ENCODE peak calls at places on chromosomes 7 and 10, in eight cellular contexts. One of them, this sample, is unnamed.

GRCh38 chr10:74799840-74800239 is 26.6 kb upstream of the KAT6B start:
- DNase-seq in progenitor cell of endocrine pancreas: no peak
- DNase-seq in NB4: peak
- DNase-seq in astrocyte: peak
- DNase-seq in cardiac fibroblast: peak
- DNase-seq in glutamatergic neuron: no peak
- DNase-seq in left ventricle myocardium inferior: no peak
- DNase-seq in OCI-LY7: no peak
- DNase-seq in this sample: no peak

GRCh38 chr7:13197501-13197900 is 510.1 kb downstream of the ARL4A start:
- DNase-seq in glutamatergic neuron: no peak
- DNase-seq in cardiac fibroblast: peak
- DNase-seq in OCI-LY7: no peak
- DNase-seq in astrocyte: peak
- DNase-seq in left ventricle myocardium inferior: no peak
- DNase-seq in progenitor cell of endocrine pancreas: no peak
- DNase-seq in NB4: no peak
- DNase-seq in this sample: no peak

GRCh38 chr7:112566392-112567324 is 85.9 kb downstream of the LSMEM1 start:
- DNase-seq in left ventricle myocardium inferior: no peak
- DNase-seq in progenitor cell of endocrine pancreas: no peak
- DNase-seq in NB4: no peak
- DNase-seq in astrocyte: no peak
- DNase-seq in OCI-LY7: no peak
- DNase-seq in glutamatergic neuron: no peak
- DNase-seq in cardiac fibroblast: no peak
- DNase-seq in this sample: no peak

GRCh38 chr10:11901454-11902431 is 78.6 kb downstream of the PROSER2 start:
- DNase-seq in progenitor cell of endocrine pancreas: no peak
- DNase-seq in glutamatergic neuron: no peak
- DNase-seq in left ventricle myocardium inferior: no peak
- DNase-seq in NB4: peak
- DNase-seq in astrocyte: no peak
- DNase-seq in OCI-LY7: no peak
- DNase-seq in cardiac fibroblast: peak
- DNase-seq in this sample: no peak

GRCh38 chr10:101467286-101467770 is 113.4 kb downstream of the BTRC start:
- DNase-seq in cardiac fibroblast: peak
- DNase-seq in OCI-LY7: peak
- DNase-seq in glutamatergic neuron: no peak
- DNase-seq in progenitor cell of endocrine pancreas: no peak
- DNase-seq in NB4: peak
- DNase-seq in left ventricle myocardium inferior: no peak
- DNase-seq in astrocyte: peak
- DNase-seq in this sample: no peak

GRCh38 chr7:4000139-4000538 is 682.0 kb upstream of the FOXK1 start:
- DNase-seq in NB4: no peak
- DNase-seq in left ventricle myocardium inferior: no peak
- DNase-seq in progenitor cell of endocrine pancreas: no peak
- DNase-seq in OCI-LY7: no peak
- DNase-seq in cardiac fibroblast: no peak
- DNase-seq in astrocyte: no peak
- DNase-seq in glutamatergic neuron: no peak
- DNase-seq in this sample: no peak

GRCh38 chr10:12579954-12580858 is 230.9 kb downstream of the CAMK1D start:
- DNase-seq in OCI-LY7: no peak
- DNase-seq in progenitor cell of endocrine pancreas: no peak
- DNase-seq in NB4: no peak
- DNase-seq in astrocyte: peak
- DNase-seq in glutamatergic neuron: no peak
- DNase-seq in cardiac fibroblast: peak
- DNase-seq in left ventricle myocardium inferior: no peak
- DNase-seq in this sample: no peak

GRCh38 chr7:73706122-73707044 is 13.1 kb downstream of the STX1A start:
- DNase-seq in astrocyte: peak
- DNase-seq in progenitor cell of endocrine pancreas: no peak
- DNase-seq in left ventricle myocardium inferior: no peak
- DNase-seq in NB4: no peak
- DNase-seq in cardiac fibroblast: peak
- DNase-seq in glutamatergic neuron: no peak
- DNase-seq in OCI-LY7: no peak
- DNase-seq in this sample: no peak

GRCh38 chr10:71404510-71405295 is 8.0 kb downstream of the CDH23 start:
- DNase-seq in OCI-LY7: no peak
- DNase-seq in progenitor cell of endocrine pancreas: no peak
- DNase-seq in left ventricle myocardium inferior: no peak
- DNase-seq in NB4: no peak
- DNase-seq in astrocyte: no peak
- DNase-seq in glutamatergic neuron: no peak
- DNase-seq in cardiac fibroblast: no peak
- DNase-seq in this sample: no peak

GRCh38 chr7:128705891-128706333 is 33.2 kb upstream of the CALU start:
- DNase-seq in OCI-LY7: no peak
- DNase-seq in NB4: peak
- DNase-seq in cardiac fibroblast: peak
- DNase-seq in progenitor cell of endocrine pancreas: no peak
- DNase-seq in glutamatergic neuron: no peak
- DNase-seq in left ventricle myocardium inferior: no peak
- DNase-seq in astrocyte: no peak
- DNase-seq in this sample: no peak

GRCh38 chr7:139471740-139472353 is 11.6 kb downstream of the KLRG2 start:
- DNase-seq in cardiac fibroblast: peak
- DNase-seq in progenitor cell of endocrine pancreas: no peak
- DNase-seq in NB4: no peak
- DNase-seq in left ventricle myocardium inferior: no peak
- DNase-seq in OCI-LY7: no peak
- DNase-seq in glutamatergic neuron: no peak
- DNase-seq in astrocyte: peak
- DNase-seq in this sample: no peak

GRCh38 chr7:120215654-120216053 is 57.3 kb upstream of the KCND2 start:
- DNase-seq in cardiac fibroblast: no peak
- DNase-seq in NB4: no peak
- DNase-seq in OCI-LY7: no peak
- DNase-seq in astrocyte: no peak
- DNase-seq in progenitor cell of endocrine pancreas: no peak
- DNase-seq in left ventricle myocardium inferior: no peak
- DNase-seq in glutamatergic neuron: no peak
- DNase-seq in this sample: no peak

GRCh38 chr10:48659790-48660189 is 24.9 kb upstream of the WDFY4 start:
- DNase-seq in OCI-LY7: peak
- DNase-seq in cardiac fibroblast: peak
- DNase-seq in astrocyte: no peak
- DNase-seq in NB4: peak
- DNase-seq in glutamatergic neuron: no peak
- DNase-seq in left ventricle myocardium inferior: no peak
- DNase-seq in progenitor cell of endocrine pancreas: no peak
- DNase-seq in this sample: no peak

GRCh38 chr10:124661661-124662180 is 82.5 kb downstream of the FAM53B start:
- DNase-seq in left ventricle myocardium inferior: no peak
- DNase-seq in NB4: no peak
- DNase-seq in astrocyte: no peak
- DNase-seq in cardiac fibroblast: no peak
- DNase-seq in progenitor cell of endocrine pancreas: no peak
- DNase-seq in OCI-LY7: no peak
- DNase-seq in glutamatergic neuron: no peak
- DNase-seq in this sample: no peak

GRCh38 chr10:108574233-108574632 is 1349.1 kb downstream of the XPNPEP1 start:
- DNase-seq in NB4: no peak
- DNase-seq in progenitor cell of endocrine pancreas: no peak
- DNase-seq in astrocyte: no peak
- DNase-seq in glutamatergic neuron: no peak
- DNase-seq in cardiac fibroblast: no peak
- DNase-seq in left ventricle myocardium inferior: no peak
- DNase-seq in OCI-LY7: no peak
- DNase-seq in this sample: no peak

GRCh38 chr10:27504897-27505457 is 873 bp downstream of the RAB18 start:
- DNase-seq in OCI-LY7: peak
- DNase-seq in left ventricle myocardium inferior: no peak
- DNase-seq in astrocyte: peak
- DNase-seq in glutamatergic neuron: no peak
- DNase-seq in progenitor cell of endocrine pancreas: no peak
- DNase-seq in cardiac fibroblast: peak
- DNase-seq in NB4: no peak
- DNase-seq in this sample: no peak

GRCh38 chr7:2921748-2922147 is 77.6 kb upstream of the GNA12 start:
- DNase-seq in progenitor cell of endocrine pancreas: no peak
- DNase-seq in glutamatergic neuron: peak
- DNase-seq in left ventricle myocardium inferior: no peak
- DNase-seq in NB4: no peak
- DNase-seq in astrocyte: no peak
- DNase-seq in OCI-LY7: no peak
- DNase-seq in cardiac fibroblast: no peak
- DNase-seq in this sample: peak

GRCh38 chr7:44308741-44309270 is 16.6 kb downstream of the CAMK2B start:
- DNase-seq in cardiac fibroblast: no peak
- DNase-seq in OCI-LY7: no peak
- DNase-seq in progenitor cell of endocrine pancreas: no peak
- DNase-seq in left ventricle myocardium inferior: no peak
- DNase-seq in astrocyte: no peak
- DNase-seq in NB4: no peak
- DNase-seq in glutamatergic neuron: no peak
- DNase-seq in this sample: peak

GRCh38 chr7:108459922-108460551 is 3.8 kb upstream of the NRCAM start:
- DNase-seq in NB4: peak
- DNase-seq in left ventricle myocardium inferior: no peak
- DNase-seq in astrocyte: peak
- DNase-seq in glutamatergic neuron: no peak
- DNase-seq in cardiac fibroblast: peak
- DNase-seq in OCI-LY7: peak
- DNase-seq in progenitor cell of endocrine pancreas: no peak
- DNase-seq in this sample: no peak

GRCh38 chr10:69505636-69506318 is 54.5 kb downstream of the TSPAN15 start:
- DNase-seq in NB4: no peak
- DNase-seq in astrocyte: no peak
- DNase-seq in glutamatergic neuron: no peak
- DNase-seq in progenitor cell of endocrine pancreas: no peak
- DNase-seq in cardiac fibroblast: no peak
- DNase-seq in left ventricle myocardium inferior: no peak
- DNase-seq in OCI-LY7: no peak
- DNase-seq in this sample: no peak

GRCh38 chr7:135834262-135834661 is 85.6 kb upstream of the FAM180A start:
- DNase-seq in left ventricle myocardium inferior: no peak
- DNase-seq in OCI-LY7: no peak
- DNase-seq in glutamatergic neuron: no peak
- DNase-seq in cardiac fibroblast: no peak
- DNase-seq in astrocyte: no peak
- DNase-seq in NB4: peak
- DNase-seq in progenitor cell of endocrine pancreas: no peak
- DNase-seq in this sample: no peak

GRCh38 chr10:51090190-51090589 is 15.9 kb downstream of the PRKG1 start:
- DNase-seq in OCI-LY7: no peak
- DNase-seq in cardiac fibroblast: no peak
- DNase-seq in glutamatergic neuron: no peak
- DNase-seq in NB4: no peak
- DNase-seq in progenitor cell of endocrine pancreas: no peak
- DNase-seq in astrocyte: peak
- DNase-seq in left ventricle myocardium inferior: no peak
- DNase-seq in this sample: no peak

GRCh38 chr7:89054364-89054763 is 258.8 kb upstream of the TEX47 start:
- DNase-seq in glutamatergic neuron: no peak
- DNase-seq in left ventricle myocardium inferior: no peak
- DNase-seq in OCI-LY7: no peak
- DNase-seq in cardiac fibroblast: no peak
- DNase-seq in progenitor cell of endocrine pancreas: no peak
- DNase-seq in astrocyte: no peak
- DNase-seq in NB4: no peak
- DNase-seq in this sample: no peak

GRCh38 chr7:149839933-149840332 is 1.8 kb downstream of the ZNF862 start:
- DNase-seq in cardiac fibroblast: no peak
- DNase-seq in progenitor cell of endocrine pancreas: no peak
- DNase-seq in NB4: no peak
- DNase-seq in astrocyte: no peak
- DNase-seq in glutamatergic neuron: no peak
- DNase-seq in left ventricle myocardium inferior: no peak
- DNase-seq in OCI-LY7: no peak
- DNase-seq in this sample: no peak

GRCh38 chr7:149836434-149836833 is 1.7 kb upstream of the ZNF862 start:
- DNase-seq in glutamatergic neuron: no peak
- DNase-seq in astrocyte: no peak
- DNase-seq in progenitor cell of endocrine pancreas: no peak
- DNase-seq in NB4: no peak
- DNase-seq in cardiac fibroblast: no peak
- DNase-seq in OCI-LY7: no peak
- DNase-seq in left ventricle myocardium inferior: no peak
- DNase-seq in this sample: no peak

GRCh38 chr7:149837620-149838223 is 453 bp upstream of the ZNF862 start:
- DNase-seq in glutamatergic neuron: no peak
- DNase-seq in NB4: no peak
- DNase-seq in astrocyte: no peak
- DNase-seq in progenitor cell of endocrine pancreas: no peak
- DNase-seq in left ventricle myocardium inferior: no peak
- DNase-seq in cardiac fibroblast: no peak
- DNase-seq in OCI-LY7: no peak
- DNase-seq in this sample: no peak

GRCh38 chr7:149838224-149838991 is at the start of gene ZNF862:
- DNase-seq in left ventricle myocardium inferior: peak
- DNase-seq in progenitor cell of endocrine pancreas: peak
- DNase-seq in NB4: peak
- DNase-seq in glutamatergic neuron: peak
- DNase-seq in cardiac fibroblast: peak
- DNase-seq in astrocyte: peak
- DNase-seq in OCI-LY7: peak
- DNase-seq in this sample: peak

GRCh38 chr7:149838992-149839408 is 825 bp downstream of the ZNF862 start:
- DNase-seq in glutamatergic neuron: no peak
- DNase-seq in cardiac fibroblast: peak
- DNase-seq in left ventricle myocardium inferior: no peak
- DNase-seq in NB4: no peak
- DNase-seq in progenitor cell of endocrine pancreas: no peak
- DNase-seq in astrocyte: peak
- DNase-seq in OCI-LY7: no peak
- DNase-seq in this sample: no peak
- TF ChIP-seq CTCF in glutamatergic neuron: no peak
- TF ChIP-seq CTCF in cardiac fibroblast: no peak
- TF ChIP-seq CTCF in left ventricle myocardium inferior: no peak
- TF ChIP-seq CTCF in NB4: no peak
- TF ChIP-seq CTCF in progenitor cell of endocrine pancreas: no peak
- TF ChIP-seq CTCF in astrocyte: no peak
- TF ChIP-seq CTCF in OCI-LY7: no peak
- TF ChIP-seq CTCF in this sample: no peak

GRCh38 chr7:10767771-10768170 is 205.9 kb upstream of the PHF14 start:
- DNase-seq in glutamatergic neuron: no peak
- DNase-seq in NB4: no peak
- DNase-seq in progenitor cell of endocrine pancreas: no peak
- DNase-seq in left ventricle myocardium inferior: no peak
- DNase-seq in astrocyte: peak
- DNase-seq in cardiac fibroblast: no peak
- DNase-seq in OCI-LY7: no peak
- DNase-seq in this sample: no peak
- TF ChIP-seq CTCF in glutamatergic neuron: no peak
- TF ChIP-seq CTCF in NB4: no peak
- TF ChIP-seq CTCF in progenitor cell of endocrine pancreas: no peak
- TF ChIP-seq CTCF in left ventricle myocardium inferior: no peak
- TF ChIP-seq CTCF in astrocyte: no peak
- TF ChIP-seq CTCF in cardiac fibroblast: no peak
- TF ChIP-seq CTCF in OCI-LY7: no peak
- TF ChIP-seq CTCF in this sample: no peak

GRCh38 chr10:102835007-102835482 is 2.2 kb downstream of the CYP17A1 start:
- DNase-seq in left ventricle myocardium inferior: peak
- DNase-seq in glutamatergic neuron: peak
- DNase-seq in astrocyte: peak
- DNase-seq in OCI-LY7: peak
- DNase-seq in NB4: peak
- DNase-seq in progenitor cell of endocrine pancreas: peak
- DNase-seq in cardiac fibroblast: peak
- DNase-seq in this sample: peak
- TF ChIP-seq CTCF in left ventricle myocardium inferior: peak
- TF ChIP-seq CTCF in glutamatergic neuron: peak
- TF ChIP-seq CTCF in astrocyte: peak
- TF ChIP-seq CTCF in OCI-LY7: peak
- TF ChIP-seq CTCF in NB4: peak
- TF ChIP-seq CTCF in progenitor cell of endocrine pancreas: peak
- TF ChIP-seq CTCF in cardiac fibroblast: peak
- TF ChIP-seq CTCF in this sample: peak

GRCh38 chr7:29297194-29297890 is 102.8 kb downstream of the CHN2 start:
- DNase-seq in NB4: peak
- DNase-seq in glutamatergic neuron: peak
- DNase-seq in progenitor cell of endocrine pancreas: no peak
- DNase-seq in OCI-LY7: no peak
- DNase-seq in astrocyte: no peak
- DNase-seq in cardiac fibroblast: no peak
- DNase-seq in left ventricle myocardium inferior: no peak
- DNase-seq in this sample: peak
- TF ChIP-seq CTCF in NB4: peak
- TF ChIP-seq CTCF in glutamatergic neuron: peak
- TF ChIP-seq CTCF in progenitor cell of endocrine pancreas: peak
- TF ChIP-seq CTCF in OCI-LY7: peak
- TF ChIP-seq CTCF in astrocyte: no peak
- TF ChIP-seq CTCF in cardiac fibroblast: peak
- TF ChIP-seq CTCF in left ventricle myocardium inferior: no peak
- TF ChIP-seq CTCF in this sample: peak

This sample was measured in neural crest cell.